ENCODE peak calls at places on chromosomes 1 and 21, in six cellular contexts. Z, U, Q, O, C and I are unnamed samples. For H3K4me1, the result is how much of the 10 kb centered on the place peaks cover.

GRCh38 chr1:219806642-219807041 is 121.7 kb downstream of the SLC30A10 start:
- DNase-seq in C (no peak), Q (no peak), U (no peak), O (no peak), Z (no peak), I (no peak)

GRCh38 chr1:9843576-9843945 is 19.8 kb upstream of the CLSTN1 start:
- DNase-seq in U (no peak), Q (peak), C (no peak), O (no peak), Z (peak), I (no peak)

GRCh38 chr21:26557106-26557505 is 16.0 kb downstream of the CYYR1 start:
- DNase-seq in O (no peak), C (no peak), Z (no peak), U (no peak), Q (no peak), I (no peak)

GRCh38 chr1:183600136-183600535 is 9.9 kb upstream of the NCF2 start:
- DNase-seq in Z (no peak), U (no peak), Q (no peak), C (no peak), O (no peak), I (no peak)

GRCh38 chr1:17919525-17920439 is 164.6 kb downstream of the ACTL8 start:
- DNase-seq in C (no peak), O (no peak), Z (no peak), U (peak), Q (peak), I (no peak)

GRCh38 chr1:195733826-195734225 is 874.4 kb downstream of the KCNT2 start:
- DNase-seq in O (no peak), Q (peak), C (no peak), Z (no peak), U (no peak), I (no peak)

GRCh38 chr21:46661211-46661625 is 25.7 kb downstream of the PRMT2 start:
- DNase-seq in U (peak), O (peak), C (no peak), Z (no peak), Q (peak), I (peak)

GRCh38 chr1:15727866-15728534 is 8.1 kb upstream of the SLC25A34 start:
- DNase-seq in Q (no peak), O (no peak), Z (no peak), C (no peak), U (no peak), I (no peak)

GRCh38 chr1:25971044-25971881 is 26.6 kb downstream of the PAFAH2 start:
- DNase-seq in Q (no peak), U (no peak), C (no peak), O (no peak), Z (no peak), I (no peak)

GRCh38 chr1:40772146-40772770 is 11.3 kb upstream of the KCNQ4 start:
- DNase-seq in O (no peak), Q (no peak), C (no peak), U (no peak), Z (no peak), I (no peak)

GRCh38 chr1:40770296-40771070 is 13.1 kb upstream of the KCNQ4 start:
- DNase-seq in Q (no peak), Z (no peak), U (no peak), C (no peak), O (no peak), I (no peak)

GRCh38 chr1:40766560-40766959 is 17.0 kb upstream of the KCNQ4 start:
- DNase-seq in O (no peak), Q (no peak), U (no peak), Z (no peak), C (no peak), I (no peak)

GRCh38 chr1:40768146-40768990 is 15.2 kb upstream of the KCNQ4 start:
- DNase-seq in C (no peak), O (no peak), U (no peak), Z (no peak), Q (no peak), I (no peak)

GRCh38 chr1:40769815-40770214 is 13.8 kb upstream of the KCNQ4 start:
- DNase-seq in Z (no peak), C (no peak), O (no peak), Q (no peak), U (no peak), I (peak)
- TF ChIP-seq CTCF in Z (no peak), C (no peak), O (no peak), Q (no peak), U (no peak), I (peak)

GRCh38 chr1:206544562-206545257 is 37.4 kb downstream of the RASSF5 start:
- DNase-seq in C (peak), Q (peak), Z (peak), U (peak), O (peak), I (peak)
- H3K27ac ChIP-seq in C (no peak), Q (no peak), Z (no peak), U (peak), O (no peak), I (no peak)

GRCh38 chr1:156671804-156672203 is 5.4 kb downstream of the NES start:
- DNase-seq in C (no peak), Q (no peak), Z (no peak), O (no peak), U (no peak), I (no peak)
- H3K4me1 ChIP-seq in C (under half), Q (under half), Z (under half), O (under half), U (under half), I (half or more)

GRCh38 chr21:17690078-17690494 is 77.4 kb upstream of the BTG3 start:
- DNase-seq in Z (no peak), O (no peak), U (no peak), Q (no peak), C (no peak), I (no peak)

GRCh38 chr21:17693801-17694200 is 81.1 kb upstream of the BTG3 start:
- DNase-seq in C (no peak), U (no peak), Z (no peak), Q (no peak), O (no peak), I (no peak)

GRCh38 chr21:17688912-17689874 is 76.5 kb upstream of the BTG3 start:
- DNase-seq in Q (peak), U (peak), Z (peak), O (peak), C (peak), I (peak)
- TF ChIP-seq CTCF in Q (no peak), U (no peak), Z (no peak), O (no peak), C (peak), I (peak)

DNA sequence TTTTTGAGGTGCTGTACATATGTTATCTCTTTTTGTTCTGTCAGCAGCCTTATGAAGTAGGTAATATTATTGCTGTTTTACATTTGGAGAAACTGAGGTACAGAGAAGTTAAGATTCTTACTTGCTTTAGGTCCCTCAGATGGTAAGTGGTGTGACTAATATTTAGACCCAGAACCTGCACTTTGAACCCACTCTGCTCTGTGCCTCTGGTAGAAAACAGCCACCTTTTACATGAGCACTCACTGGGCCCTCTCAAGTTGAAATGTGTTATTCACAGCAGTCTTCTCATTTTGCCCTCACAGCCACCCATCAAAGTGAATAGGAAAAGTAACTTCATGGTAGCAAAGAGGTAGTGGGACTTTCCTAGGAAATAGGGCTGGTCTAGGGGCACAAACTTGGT is 4.7 kb downstream of the NSUN4 start:
- DNase-seq in O (no peak), U (no peak), Z (no peak), Q (no peak), C (no peak), I (no peak)
- H3K27ac ChIP-seq in O (no peak), U (no peak), Z (no peak), Q (no peak), C (no peak), I (no peak)

GRCh38 chr1:198176179-198176578 is 19.4 kb downstream of the NEK7 start:
- DNase-seq in U (no peak), O (no peak), C (no peak), Q (no peak), Z (no peak), I (no peak)
- H3K4me1 ChIP-seq in U (half or more), O (under half), C (half or more), Q (under half), Z (under half), I (half or more)

GRCh38 chr21:39313042-39313456 is 383 bp downstream of the BRWD1 start:
- DNase-seq in Q (peak), O (no peak), Z (no peak), C (no peak), U (peak), I (no peak)

GRCh38 chr21:39314155-39315027 is 959 bp upstream of the BRWD1 start:
- DNase-seq in O (peak), Z (no peak), Q (peak), U (peak), C (peak), I (peak)

GRCh38 chr21:39315603-39316002 is 2.2 kb upstream of the BRWD1 start:
- DNase-seq in C (no peak), Z (no peak), O (no peak), Q (no peak), U (no peak), I (no peak)

GRCh38 chr21:39312112-39313041 is 1.1 kb downstream of the BRWD1 start:
- DNase-seq in U (peak), Z (peak), Q (peak), O (peak), C (peak), I (peak)

DNA sequence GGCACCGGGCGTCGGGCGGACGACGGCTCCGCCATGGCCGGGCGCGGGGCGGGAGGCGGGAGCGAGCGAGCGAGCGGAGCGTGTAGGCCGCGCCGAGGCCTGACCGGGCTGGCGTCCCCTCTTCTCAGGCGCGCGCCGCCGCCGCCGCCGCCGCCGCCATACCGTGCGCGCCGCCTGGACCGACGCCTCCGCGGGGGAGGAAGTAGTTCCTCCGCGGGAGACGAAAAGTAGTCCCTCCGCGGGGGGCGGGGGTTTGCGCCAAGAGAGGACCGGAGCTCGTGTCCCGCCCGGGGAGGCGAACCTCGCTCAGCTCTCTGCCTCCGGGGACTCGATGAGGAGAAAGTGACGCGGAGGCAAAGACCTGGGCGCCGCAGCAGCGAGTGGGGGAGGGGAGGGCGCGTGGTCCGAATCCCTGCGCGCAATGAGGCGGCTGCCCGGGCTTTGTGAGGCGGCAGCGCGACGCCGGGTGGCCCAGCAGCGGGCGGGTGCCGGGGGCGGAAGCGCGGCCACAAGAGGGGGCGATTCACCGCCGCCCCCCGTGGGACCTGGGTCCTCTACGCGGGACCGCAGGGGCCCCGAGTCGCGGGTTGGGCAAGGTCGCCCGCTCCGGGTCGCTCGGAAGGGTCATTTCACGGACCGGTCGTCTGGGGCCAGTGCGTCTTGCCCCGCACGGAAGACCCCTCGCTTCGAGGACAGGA is at the start of gene BRWD1:
- DNase-seq in C (peak), U (peak), Z (peak), Q (peak), O (peak), I (peak)
- TF ChIP-seq CTCF in C (no peak), U (peak), Z (no peak), Q (no peak), O (no peak), I (peak)